ENCODE peak calls at places on chromosomes 4 and X, in four cellular contexts. N, E, U and Z are unnamed samples.
A peak's percentile ranks its signal among the peaks of the same experiment; 100 is the strongest.

GRCh38 chrX:9369802-9370291 is 95.0 kb upstream of the TBL1X start:
- DNase-seq in E (no peak), U (no peak), N (no peak), Z (no peak)

GRCh38 chr4:143554728-143555597 is 41.5 kb downstream of the SMARCA5 start:
- DNase-seq in U (no peak), E (no peak), N (no peak), Z (no peak)

GRCh38 chr4:175109933-175110332 is 191.8 kb downstream of the ADAM29 start:
- DNase-seq in N (no peak), E (no peak), U (peak; percentile 4), Z (no peak)

GRCh38 chrX:150870059-150870458 is 28.4 kb downstream of the CD99L2 start:
- DNase-seq in E (no peak), U (no peak), N (no peak), Z (no peak)

GRCh38 chr4:154542264-154542879 is 7.8 kb downstream of the PLRG1 start:
- DNase-seq in N (no peak), E (no peak), U (no peak), Z (no peak)

GRCh38 chr4:183823394-183823793 is 81.7 kb upstream of the STOX2 start:
- DNase-seq in E (no peak), U (no peak), N (no peak), Z (peak; percentile 34)

GRCh38 chrX:112688242-112688641 is 8.5 kb upstream of the LHFPL1 start:
- DNase-seq in N (no peak), E (no peak), U (no peak), Z (no peak)

GRCh38 chrX:77922768-77923167 is 12.3 kb downstream of the ATP7A start:
- DNase-seq in E (no peak), U (peak; percentile 80), N (no peak), Z (no peak)